ENCODE peak calls at places on chromosome 11, in five cellular contexts. Y is glutamatergic neuron, Z is cardiac muscle cell, O is heart left ventricle, X is fibroblast of mammary gland. W is an unnamed sample.

GRCh38 chr11:67120881-67121710 is 2.0 kb downstream of the KDM2A start:
- DNase-seq in O (no peak), Z (peak; percentile 40), X (peak; percentile 58), Y (no peak), W (peak; percentile 87)

GRCh38 chr11:134449713-134450112 is 37.7 kb upstream of the B3GAT1 start:
- DNase-seq in O (no peak), Y (no peak), X (no peak), Z (no peak), W (no peak)

GRCh38 chr11:8756201-8756600 is 73.6 kb downstream of the RPL27A start:
- DNase-seq in Y (no peak), Z (no peak), X (peak; percentile 42), O (no peak), W (no peak)

GRCh38 chr11:14973621-14974020 is 1.5 kb upstream of the CALCA start:
- DNase-seq in Z (peak; percentile 36), O (no peak), X (no peak), Y (peak; percentile 62), W (peak; percentile 41)

GRCh38 chr11:2519879-2520735 is 75.3 kb downstream of the KCNQ1 start:
- DNase-seq in Z (no peak), X (no peak), Y (peak; percentile 21), O (peak; percentile 18), W (no peak)

GRCh38 chr11:73318501-73319011 is 10.5 kb downstream of the ARHGEF17 start:
- DNase-seq in O (peak; percentile 51), Y (no peak), Z (peak; percentile 43), X (no peak), W (no peak)

GRCh38 chr11:61477734-61478148 is 30.8 kb upstream of the LRRC10B start:
- DNase-seq in Z (no peak), X (peak; percentile 23), Y (peak; percentile 84), O (peak; percentile 42), W (peak; percentile 41)

GRCh38 chr11:71580057-71581003 is 2.3 kb downstream of the KRTAP5-11 start:
- DNase-seq in Z (peak; percentile 88), O (peak; percentile 72), Y (peak; percentile 56), X (peak; percentile 82), W (peak; percentile 46)

GRCh38 chr11:35923452-35923851 is 20.4 kb upstream of the LDLRAD3 start:
- DNase-seq in Z (peak; percentile 14), X (no peak), O (no peak), Y (no peak), W (no peak)

GRCh38 chr11:35210886-35211546 is 72.0 kb downstream of the CD44 start:
- DNase-seq in X (peak; percentile 60), O (no peak), Z (no peak), Y (no peak), W (no peak)

GRCh38 chr11:2691355-2691761 is 8.4 kb downstream of the KCNQ1OT1 start:
- DNase-seq in O (no peak), X (no peak), Z (no peak), Y (no peak), W (no peak)

GRCh38 chr11:74019104-74019738 is 10.3 kb upstream of the UCP3 start:
- DNase-seq in X (peak; percentile 15), Y (no peak), O (no peak), Z (no peak), W (no peak)

GRCh38 chr11:126426820-126427749 is 71.6 kb downstream of the ST3GAL4 start:
- DNase-seq in O (peak; percentile 65), Y (no peak), Z (no peak), X (no peak), W (peak; percentile 22)

GRCh38 chr11:65301491-65302329 is 13.0 kb upstream of the CDC42EP2 start:
- DNase-seq in Z (peak; percentile 79), Y (peak; percentile 83), X (no peak), O (peak; percentile 74), W (no peak)

GRCh38 chr11:953513-953912 is 27.8 kb downstream of the AP2A2 start:
- DNase-seq in O (no peak), Y (no peak), X (no peak), Z (no peak), W (no peak)

GRCh38 chr11:36312593-36312990 is 16.5 kb downstream of the PRR5L start:
- DNase-seq in X (peak; percentile 84), O (no peak), Y (no peak), Z (peak; percentile 60), W (no peak)

GRCh38 chr11:69662806-69663205 is 12.3 kb downstream of the LTO1 start:
- DNase-seq in Z (no peak), X (no peak), Y (no peak), O (no peak), W (no peak)

GRCh38 chr11:26730711-26731460 is 9.0 kb upstream of the SLC5A12 start:
- DNase-seq in Y (no peak), O (no peak), Z (peak; percentile 17), X (peak; percentile 31), W (no peak)

GRCh38 chr11:69080361-69080973 is 31.7 kb downstream of the TPCN2 start:
- DNase-seq in O (no peak), Y (no peak), X (peak; percentile 26), Z (peak; percentile 16), W (no peak)

GRCh38 chr11:12540913-12541587 is 133.2 kb upstream of the TEAD1 start:
- DNase-seq in X (peak; percentile 94), Y (no peak), Z (peak; percentile 89), O (no peak), W (no peak)

GRCh38 chr11:1150095-1150494 is 7.7 kb upstream of the MUC5AC start:
- DNase-seq in X (no peak), O (no peak), Z (no peak), Y (peak; percentile 12), W (no peak)

GRCh38 chr11:31387379-31387778 is 17.7 kb downstream of the DNAJC24 start:
- DNase-seq in Z (peak; percentile 25), O (no peak), Y (no peak), X (no peak), W (no peak)
- TF ChIP-seq CTCF in Z (no peak), O (no peak), Y (no peak), X (no peak), W (no peak)

GRCh38 chr11:57640068-57640800 is 9.5 kb downstream of the YPEL4 start:
- DNase-seq in O (no peak), Y (no peak), Z (no peak), X (no peak), W (no peak)

GRCh38 chr11:57639321-57640067 is 10.2 kb downstream of the YPEL4 start:
- DNase-seq in X (peak; percentile 18), Z (peak; percentile 85), O (no peak), Y (peak; percentile 88), W (no peak)

GRCh38 chr11:57641011-57641410 is 8.7 kb downstream of the YPEL4 start:
- DNase-seq in O (no peak), X (peak; percentile 39), Z (peak; percentile 51), Y (peak; percentile 58), W (no peak)

GRCh38 chr11:57643802-57644201 is 5.9 kb downstream of the YPEL4 start:
- DNase-seq in Z (peak; percentile 67), X (no peak), O (no peak), Y (no peak), W (no peak)

GRCh38 chr11:57641426-57641825 is 8.3 kb downstream of the YPEL4 start:
- DNase-seq in Y (no peak), Z (peak; percentile 75), X (peak; percentile 75), O (no peak), W (peak; percentile 67)
- TF ChIP-seq CTCF in Y (no peak), Z (peak; percentile 61), X (peak; percentile 70), O (peak; percentile 54), W (peak; percentile 49)

GRCh38 chr11:75485742-75486141 is 40.0 kb downstream of the GDPD5 start:
- DNase-seq in Z (no peak), Y (no peak), O (no peak), X (no peak), W (no peak)
- TF ChIP-seq CTCF in Z (no peak), Y (no peak), O (no peak), X (no peak), W (no peak)

GRCh38 chr11:110481523-110481922 is 51.8 kb downstream of the FDX1 start:
- DNase-seq in O (no peak), Z (no peak), Y (no peak), X (no peak), W (no peak)

GRCh38 chr11:110479070-110479444 is 49.3 kb downstream of the FDX1 start:
- DNase-seq in Z (peak; percentile 17), Y (no peak), X (no peak), O (no peak), W (no peak)

GRCh38 chr11:110474578-110474977 is 44.8 kb downstream of the FDX1 start:
- DNase-seq in X (no peak), Z (no peak), Y (no peak), O (no peak), W (no peak)

GRCh38 chr11:110479445-110480101 is 49.8 kb downstream of the FDX1 start:
- DNase-seq in X (peak; percentile 65), Y (peak; percentile 23), Z (peak; percentile 73), O (peak; percentile 26), W (peak; percentile 16)

GRCh38 chr11:110478410-110478809 is 48.7 kb downstream of the FDX1 start:
- DNase-seq in O (no peak), Z (no peak), X (no peak), Y (peak; percentile 56), W (no peak)
- TF ChIP-seq CTCF in O (no peak), Z (peak; percentile 19), X (peak; percentile 14), Y (peak; percentile 56), W (peak; percentile 40)

DNA sequence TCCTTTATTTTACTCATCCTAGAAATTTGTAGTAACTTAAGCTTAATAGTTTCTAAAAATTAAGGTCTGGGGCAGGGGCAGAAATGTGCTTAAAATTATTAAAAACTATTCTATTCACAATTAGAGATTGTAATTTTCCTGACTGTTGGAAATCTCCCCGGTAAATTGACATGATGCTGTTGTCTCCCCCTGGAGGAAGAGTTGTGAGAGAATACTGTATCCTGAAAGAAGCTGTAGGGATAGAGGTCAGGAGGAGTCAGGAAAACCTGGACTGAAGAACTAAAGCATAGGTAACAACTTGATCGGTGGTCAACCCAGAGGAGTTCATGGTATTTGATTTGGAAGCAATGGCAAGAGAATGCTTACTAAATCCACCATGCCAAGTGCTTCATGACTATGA is 16.2 kb upstream of the ESAM start:
- DNase-seq in O (no peak), X (no peak), Y (no peak), Z (no peak), W (no peak)
- TF ChIP-seq CTCF in O (no peak), X (peak; percentile 29), Y (peak; percentile 24), Z (peak; percentile 28), W (no peak)

DNA sequence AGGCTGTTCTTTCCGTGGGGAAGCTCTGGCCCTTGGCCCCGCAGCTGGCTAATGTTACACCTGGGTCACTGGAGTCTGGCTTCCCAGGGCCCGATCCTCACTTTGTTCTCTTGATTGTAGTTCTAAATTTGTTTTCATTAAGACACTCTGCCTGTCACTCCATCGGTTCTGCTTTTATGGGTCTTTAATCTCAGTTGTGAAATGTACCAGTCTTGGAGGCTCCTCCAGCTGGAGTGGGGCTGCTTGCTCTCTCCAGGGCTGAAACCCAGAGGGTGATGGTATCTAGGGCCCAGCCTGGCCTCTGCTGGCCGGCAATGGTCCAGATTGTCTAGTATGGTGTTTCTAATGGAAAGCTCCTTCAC is 352.9 kb downstream of the TENM4 start:
- DNase-seq in O (no peak), Z (peak; percentile 56), Y (no peak), X (no peak), W (no peak)
- TF ChIP-seq CTCF in O (no peak), Z (peak; percentile 16), Y (no peak), X (no peak), W (no peak)